ENCODE peak calls at places on chromosome 9, in five cellular contexts. Y is H1, W is transverse colon, Q is psoas muscle, D is stomach. T is an unnamed sample.

GRCh38 chr9:71097696-71098095 is 23.7 kb downstream of the TRPM3 start:
- DNase-seq in Y (no peak), W (no peak), Q (no peak), D (no peak), T (no peak)

GRCh38 chr9:27151693-27152397 is 42.8 kb downstream of the TEK start:
- DNase-seq in Y (no peak), W (no peak), Q (no peak), D (no peak), T (peak; percentile 46)

GRCh38 chr9:2723666-2724065 is 6.4 kb downstream of the KCNV2 start:
- DNase-seq in Y (no peak), W (no peak), Q (no peak), D (no peak), T (no peak)

GRCh38 chr9:124145903-124146575 is 111.7 kb upstream of the NEK6 start:
- DNase-seq in Y (no peak), W (no peak), Q (no peak), D (no peak), T (no peak)

GRCh38 chr9:102499468-102499867 is 495.7 kb upstream of the CYLC2 start:
- DNase-seq in Y (no peak), W (no peak), Q (no peak), D (no peak), T (no peak)

GRCh38 chr9:23343226-23343625 is 482.8 kb downstream of the ELAVL2 start:
- DNase-seq in Y (no peak), W (no peak), Q (no peak), D (no peak), T (no peak)

GRCh38 chr9:111399772-111400563 is 69.9 kb upstream of the OR2K2 start:
- DNase-seq in Y (peak; percentile 21), W (peak; percentile 22), Q (no peak), D (peak; percentile 41), T (peak; percentile 76)

GRCh38 chr9:124050955-124051354 is 39.4 kb downstream of the LHX2 start:
- DNase-seq in Y (no peak), W (no peak), Q (no peak), D (no peak), T (no peak)

GRCh38 chr9:88272986-88273385 is 115.3 kb upstream of the SPIN1 start:
- DNase-seq in Y (no peak), W (no peak), Q (no peak), D (no peak), T (no peak)

GRCh38 chr9:77927265-77927664 is 104.3 kb downstream of the GNAQ start:
- DNase-seq in Y (no peak), W (no peak), Q (no peak), D (no peak), T (no peak)

GRCh38 chr9:122106576-122106975 is 13.5 kb upstream of the TTLL11 start:
- DNase-seq in Y (no peak), W (no peak), Q (no peak), D (no peak), T (no peak)

GRCh38 chr9:71487046-71487445 is 281.3 kb downstream of the CEMIP2 start:
- DNase-seq in Y (no peak), W (no peak), Q (no peak), D (peak; percentile 26), T (no peak)

GRCh38 chr9:107693620-107694326 is 204.2 kb upstream of the KLF4 start:
- DNase-seq in Y (no peak), W (no peak), Q (no peak), D (no peak), T (no peak)

GRCh38 chr9:129053020-129053419 is 16.6 kb downstream of the MIGA2 start:
- DNase-seq in Y (no peak), W (no peak), Q (no peak), D (no peak), T (no peak)

GRCh38 chr9:11973011-11973410 is 720.2 kb upstream of the TYRP1 start:
- DNase-seq in Y (no peak), W (no peak), Q (no peak), D (no peak), T (no peak)

GRCh38 chr9:26745111-26745510 is 147.5 kb downstream of the CAAP1 start:
- DNase-seq in Y (no peak), W (no peak), Q (no peak), D (no peak), T (no peak)

GRCh38 chr9:100499866-100500265 is 26.9 kb downstream of the TMEFF1 start:
- DNase-seq in Y (no peak), W (no peak), Q (no peak), D (no peak), T (no peak)

GRCh38 chr9:129382281-129383004 is 204.4 kb upstream of the IER5L start:
- DNase-seq in Y (no peak), W (no peak), Q (peak; percentile 39), D (no peak), T (peak; percentile 18)

GRCh38 chr9:35798658-35799366 is 7.4 kb downstream of the NPR2 start:
- DNase-seq in Y (no peak), W (no peak), Q (no peak), D (no peak), T (peak; percentile 93)

DNA sequence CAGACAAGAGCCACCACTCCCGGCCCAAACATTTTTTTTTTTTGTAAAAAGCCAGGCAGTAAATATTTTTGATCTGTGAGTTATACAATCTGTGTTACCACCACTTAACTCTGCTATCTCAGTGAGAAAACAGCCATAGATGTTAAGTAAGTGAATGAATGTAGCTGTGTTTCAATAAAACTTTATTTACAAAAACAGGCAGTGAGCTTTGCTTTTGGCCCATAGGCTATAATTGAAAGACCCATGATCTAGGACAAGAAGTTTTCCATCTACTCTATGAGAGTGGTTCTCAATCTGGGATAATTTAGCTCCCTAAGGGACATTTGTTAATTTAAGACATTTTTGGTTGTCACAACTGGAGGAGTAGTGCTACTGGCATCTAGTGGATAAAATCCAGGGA is 91.0 kb downstream of the TMC1 start:
- DNase-seq in Y (no peak), W (no peak), Q (no peak), D (no peak), T (no peak)
- TF ChIP-seq CTCF in Y (no peak), W (no peak), Q (no peak), D (no peak), T (peak; percentile 18)

DNA sequence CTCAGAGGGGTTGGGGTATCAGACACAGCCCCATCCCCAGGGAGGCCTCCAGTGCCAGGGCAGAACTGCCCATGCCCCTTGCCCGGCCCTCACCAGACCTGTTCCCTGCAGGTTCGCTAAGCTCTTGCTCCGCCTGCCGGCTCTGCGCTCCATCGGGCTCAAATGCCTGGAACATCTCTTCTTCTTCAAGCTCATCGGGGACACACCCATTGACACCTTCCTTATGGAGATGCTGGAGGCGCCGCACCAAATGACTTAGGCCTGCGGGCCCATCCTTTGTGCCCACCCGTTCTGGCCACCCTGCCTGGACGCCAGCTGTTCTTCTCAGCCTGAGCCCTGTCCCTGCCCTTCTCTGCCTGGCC is 110.1 kb downstream of the RXRA start:
- DNase-seq in Y (no peak), W (no peak), Q (no peak), D (no peak), T (no peak)
- H3K4me1 ChIP-seq in Y (no peaks in the 10 kb centered on the region), W (peaks cover 61% of the 10 kb centered on the region), Q (peaks cover 88% of the 10 kb centered on the region), D (peaks cover 81% of the 10 kb centered on the region), T (no peaks in the 10 kb centered on the region)

GRCh38 chr9:14347408-14348224 is 33.7 kb upstream of the NFIB start:
- DNase-seq in Y (no peak), W (peak; percentile 28), Q (peak; percentile 85), D (no peak), T (peak; percentile 70)
- H3K27me3 ChIP-seq in Y (peaks cover 54% of the 10 kb centered on the region), W (peaks cover 97% of the 10 kb centered on the region), Q (no peaks in the 10 kb centered on the region), D (peaks cover 89% of the 10 kb centered on the region), T (peaks cover 60% of the 10 kb centered on the region)

DNA sequence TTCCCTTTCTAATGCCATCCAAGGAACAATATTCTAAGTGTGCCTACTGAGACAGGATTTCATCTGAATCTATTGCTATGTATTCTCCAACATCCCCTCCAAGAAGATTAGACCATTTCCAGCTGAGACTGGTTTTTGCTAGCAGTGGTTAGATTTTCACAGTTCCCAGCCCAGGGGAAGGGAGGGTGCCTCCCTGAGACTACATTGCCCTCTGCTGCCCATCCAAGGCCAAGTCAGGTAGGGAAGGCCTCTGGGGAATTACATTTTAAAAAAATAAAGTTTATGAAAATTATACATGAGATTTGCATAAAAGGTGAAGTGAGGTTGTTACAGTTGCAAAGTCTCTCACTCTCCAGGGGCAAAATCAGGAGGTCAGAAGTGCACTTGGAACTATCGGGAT is 28.0 kb upstream of the SYK start:
- DNase-seq in Y (no peak), W (peak; percentile 26), Q (no peak), D (no peak), T (no peak)
- TF ChIP-seq CTCF in Y (peak; percentile 55), W (peak; percentile 31), Q (no peak), D (peak; percentile 15), T (peak; percentile 61)

DNA sequence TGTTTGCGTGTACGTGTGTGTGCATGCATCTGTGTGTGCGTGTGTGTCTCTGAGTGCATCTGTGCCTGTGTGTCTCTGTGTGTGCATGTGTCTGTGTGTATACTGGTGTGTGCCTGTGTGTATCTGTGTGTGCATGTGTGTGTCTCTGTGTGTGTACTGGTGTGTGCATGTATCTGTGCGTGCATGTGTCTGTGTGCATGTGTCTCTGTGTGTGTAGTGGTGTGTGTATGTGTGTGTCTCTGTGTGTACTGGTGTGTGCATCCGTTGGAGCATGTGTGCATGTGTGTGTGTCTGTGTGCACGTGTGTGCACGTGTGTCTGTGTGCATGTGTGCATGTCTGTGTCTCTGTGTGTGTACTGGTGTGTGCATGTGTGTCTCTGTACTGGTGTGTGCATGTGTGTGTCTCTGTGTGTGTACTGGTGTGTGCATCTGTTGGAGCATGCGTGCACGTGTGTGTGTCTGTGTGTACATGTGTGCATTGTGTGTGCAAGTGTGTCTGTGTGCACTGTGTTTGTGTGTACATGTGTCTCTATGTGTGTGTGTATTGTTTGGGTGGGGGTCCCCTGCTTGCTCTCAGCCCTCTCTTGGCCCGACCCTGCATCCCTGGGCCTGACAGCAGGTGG is 23.8 kb upstream of the NOTCH1 start:
- DNase-seq in Y (no peak), W (no peak), Q (peak; percentile 10), D (no peak), T (no peak)
- H3K4me1 ChIP-seq in Y (peaks cover 42% of the 10 kb centered on the region), W (peaks cover 44% of the 10 kb centered on the region), Q (peaks cover 16% of the 10 kb centered on the region), D (peaks cover 60% of the 10 kb centered on the region), T (peaks cover 8% of the 10 kb centered on the region)

DNA sequence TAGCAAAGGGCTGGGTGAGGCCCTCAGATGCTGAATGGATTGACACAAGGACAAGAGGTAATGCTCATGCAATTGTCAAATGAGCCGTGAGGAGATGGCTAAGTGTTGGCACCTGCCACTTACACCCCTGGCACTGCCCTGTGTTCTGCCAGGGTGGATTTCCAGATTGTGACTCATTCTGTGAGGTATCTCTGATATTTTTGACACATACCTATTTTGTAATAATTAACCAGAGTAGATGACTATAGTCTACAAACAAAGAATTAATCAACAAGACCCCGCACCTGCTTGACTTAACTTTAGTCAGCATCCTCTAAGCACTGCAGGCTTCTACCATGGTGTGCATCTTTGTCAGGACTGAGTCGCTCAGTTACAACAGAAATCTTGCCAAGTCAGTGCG is 200.8 kb downstream of the DIRAS2 start:
- DNase-seq in Y (no peak), W (no peak), Q (no peak), D (no peak), T (no peak)
- H3K27me3 ChIP-seq in Y (no peaks in the 10 kb centered on the region), W (peaks cover 9% of the 10 kb centered on the region), Q (no peaks in the 10 kb centered on the region), D (peaks cover 10% of the 10 kb centered on the region), T (peaks cover 12% of the 10 kb centered on the region)

T was measured in foreskin keratinocyte.